ENCODE peak calls at places on chromosome 5, in four cellular contexts. R is K562, B is GM12878, S is GM12891. K is an unnamed sample.

GRCh38 chr5:4275232-4275631 is 679.6 kb downstream of the IRX1 start:
- DNase-seq in S (no peak), R (no peak), B (no peak), K (no peak)

GRCh38 chr5:143887901-143888648 is 76.1 kb downstream of the HMHB1 start:
- DNase-seq in R (no peak), S (no peak), B (no peak), K (no peak)

GRCh38 chr5:170623576-170624181 is 119.9 kb downstream of the KCNIP1 start:
- DNase-seq in S (no peak), R (peak; percentile 55), B (no peak), K (peak; percentile 5)

GRCh38 chr5:74382864-74383618 is 257.5 kb downstream of the ENC1 start:
- DNase-seq in S (no peak), R (no peak), B (no peak), K (no peak)

GRCh38 chr5:83321656-83322055 is 149.9 kb upstream of the VCAN start:
- DNase-seq in B (no peak), R (no peak), S (no peak), K (no peak)

GRCh38 chr5:93209476-93209875 is 371.5 kb downstream of the NR2F1-AS1 start:
- DNase-seq in S (no peak), B (no peak), R (no peak), K (no peak)

GRCh38 chr5:102139029-102139428 is 157.1 kb downstream of the SLCO4C1 start:
- DNase-seq in S (no peak), R (no peak), B (no peak), K (no peak)

GRCh38 chr5:154242442-154242841 is 51.9 kb downstream of the GALNT10 start:
- DNase-seq in B (no peak), R (no peak), S (no peak), K (no peak)

GRCh38 chr5:76114192-76114795 is 31.1 kb downstream of the SV2C start:
- DNase-seq in S (no peak), B (no peak), R (no peak), K (no peak)

GRCh38 chr5:172411423-172412111 is 42.8 kb downstream of the SH3PXD2B start:
- DNase-seq in R (no peak), S (no peak), B (no peak), K (no peak)

GRCh38 chr5:73363911-73364730 is 84.5 kb downstream of the FOXD1 start:
- DNase-seq in S (no peak), R (no peak), B (no peak), K (peak; percentile 22)

GRCh38 chr5:150057052-150057451 is 29.3 kb downstream of the CSF1R start:
- DNase-seq in B (no peak), S (no peak), R (no peak), K (no peak)

GRCh38 chr5:160463227-160463626 is 41.6 kb downstream of the PTTG1 start:
- DNase-seq in B (no peak), S (no peak), R (no peak), K (no peak)

GRCh38 chr5:41004931-41005330 is 66.2 kb downstream of the MROH2B start:
- DNase-seq in B (no peak), S (no peak), R (no peak), K (no peak)

GRCh38 chr5:961002-961710 is 47.4 kb upstream of the NKD2 start:
- DNase-seq in R (no peak), B (no peak), S (no peak), K (no peak)

GRCh38 chr5:62309107-62309506 is 3.1 kb downstream of the KIF2A start:
- DNase-seq in S (no peak), R (no peak), B (no peak), K (no peak)

GRCh38 chr5:176501333-176501732 is 35.9 kb downstream of the RNF44 start:
- DNase-seq in R (no peak), B (no peak), S (no peak), K (no peak)

GRCh38 chr5:64331597-64332277 is 166.1 kb downstream of the RNF180 start:
- DNase-seq in R (no peak), B (no peak), S (no peak), K (no peak)

GRCh38 chr5:178350361-178351220 is 118.0 kb upstream of the PHYKPL start:
- DNase-seq in S (no peak), B (no peak), R (no peak), K (peak; percentile 66)

GRCh38 chr5:36915653-36916052 is 39.1 kb downstream of the NIPBL start:
- DNase-seq in B (no peak), R (no peak), S (no peak), K (no peak)

GRCh38 chr5:148060309-148060708 is 3.5 kb upstream of the SPINK5 start:
- DNase-seq in S (no peak), R (no peak), B (no peak), K (no peak)

GRCh38 chr5:127568166-127568565 is 50.7 kb downstream of the PRRC1 start:
- DNase-seq in B (no peak), S (no peak), R (no peak), K (no peak)

GRCh38 chr5:132132138-132132537 is 58.5 kb downstream of the CSF2 start:
- DNase-seq in S (no peak), R (no peak), B (no peak), K (no peak)

GRCh38 chr5:133497608-133498348 is 114.6 kb downstream of the FSTL4 start:
- DNase-seq in R (no peak), B (no peak), S (no peak), K (no peak)

GRCh38 chr5:170232786-170233185 is at the start of gene C5orf58:
- DNase-seq in R (peak; percentile 48), B (no peak), S (no peak), K (no peak)

GRCh38 chr5:114055810-114056476 is 305.9 kb upstream of the KCNN2 start:
- DNase-seq in S (no peak), B (no peak), R (no peak), K (no peak)

GRCh38 chr5:14332746-14333145 is 189.6 kb downstream of the TRIO start:
- DNase-seq in B (no peak), R (no peak), S (no peak), K (no peak)

GRCh38 chr5:109857405-109858031 is 167.8 kb downstream of the MAN2A1 start:
- DNase-seq in S (no peak), B (no peak), R (no peak), K (no peak)

GRCh38 chr5:150140830-150141229 is 14.8 kb downstream of the PDGFRB start:
- DNase-seq in B (no peak), R (no peak), S (no peak), K (no peak)

GRCh38 chr5:343461-344401 is 22.2 kb downstream of the AHRR start:
- DNase-seq in B (no peak), S (peak; percentile 72), R (no peak), K (peak; percentile 64)

GRCh38 chr5:73764586-73764985 is 138.6 kb downstream of the ARHGEF28 start:
- DNase-seq in B (no peak), R (no peak), S (no peak), K (no peak)

GRCh38 chr5:168165977-168166376 is 125.5 kb upstream of the WWC1 start:
- DNase-seq in B (no peak), R (no peak), S (no peak), K (no peak)
- TF ChIP-seq SPI1 in B (no peak), R (no peak), S (no peak), K (no peak)

DNA sequence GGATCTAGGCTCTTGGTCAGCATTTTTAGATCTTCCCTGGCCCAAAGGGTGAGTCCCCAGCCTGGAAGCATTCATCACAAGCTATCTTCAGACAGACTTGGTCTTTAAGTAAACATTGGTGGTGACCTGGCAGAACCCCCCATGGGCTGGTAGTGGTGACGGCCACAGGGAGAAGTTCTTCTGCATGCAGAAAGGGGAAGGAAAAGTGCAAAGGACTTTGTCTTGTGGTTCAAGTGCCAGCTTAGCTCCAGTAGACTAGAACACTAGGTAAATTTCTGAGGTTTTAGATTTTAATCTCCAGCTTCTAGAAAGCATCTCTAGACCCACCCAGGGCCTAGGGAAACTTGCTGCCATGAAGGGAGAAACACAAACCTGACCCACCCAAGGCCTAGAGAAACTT is 584.0 kb downstream of the CHSY3 start:
- DNase-seq in B (no peak), R (no peak), S (no peak), K (no peak)
- TF ChIP-seq SPI1 in B (no peak), R (no peak), S (no peak), K (no peak)

DNA sequence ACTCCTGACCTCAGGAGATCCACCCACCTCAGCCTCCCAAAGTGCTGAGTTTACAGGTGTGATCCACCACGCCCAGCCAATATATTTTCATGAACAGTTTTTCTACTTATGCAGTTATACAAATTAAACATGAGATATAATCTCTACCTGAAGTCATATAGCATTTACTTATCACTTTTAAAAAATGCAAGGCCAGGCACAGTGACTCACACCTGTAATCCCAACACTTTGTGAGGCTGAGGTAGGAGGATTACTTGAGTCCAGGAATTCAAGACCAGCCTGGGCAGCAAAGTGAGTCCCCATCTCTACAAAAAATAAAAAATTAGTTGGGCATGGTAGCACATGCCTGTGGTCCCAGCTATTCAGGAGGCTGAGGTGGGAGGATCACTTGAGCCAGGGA is 164.7 kb upstream of the LHFPL2 start:
- DNase-seq in B (no peak), S (no peak), R (no peak), K (no peak)
- TF ChIP-seq SPI1 in B (no peak), S (no peak), R (no peak), K (no peak)

GRCh38 chr5:146426853-146427618 is 20.1 kb upstream of the TCERG1 start:
- DNase-seq in B (no peak), R (peak; percentile 46), S (no peak), K (no peak)
- TF ChIP-seq SPI1 in B (no peak), R (no peak), S (no peak), K (no peak)

DNA sequence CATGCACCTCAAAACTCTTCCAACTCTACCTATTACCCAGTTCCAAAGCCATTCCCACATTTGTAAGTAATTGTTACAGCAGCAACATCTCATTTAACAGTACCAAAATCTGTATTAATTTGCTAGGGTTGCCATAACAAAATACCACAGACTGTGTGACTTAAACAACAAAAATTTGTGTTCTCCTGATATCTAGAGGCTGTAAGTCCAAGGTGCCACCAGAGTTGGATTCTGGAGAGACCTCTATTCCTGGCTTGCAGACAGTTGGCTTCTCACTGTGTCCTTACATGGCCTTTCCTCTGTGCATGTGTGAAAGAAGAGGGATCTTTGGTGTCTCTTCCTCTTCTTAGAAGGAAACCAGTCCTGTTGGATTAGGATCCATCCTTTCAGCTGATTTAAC is 203.8 kb upstream of the PIK3R1 start:
- DNase-seq in S (no peak), B (no peak), R (no peak), K (no peak)
- TF ChIP-seq SPI1 in S (no peak), B (no peak), R (no peak), K (no peak)

DNA sequence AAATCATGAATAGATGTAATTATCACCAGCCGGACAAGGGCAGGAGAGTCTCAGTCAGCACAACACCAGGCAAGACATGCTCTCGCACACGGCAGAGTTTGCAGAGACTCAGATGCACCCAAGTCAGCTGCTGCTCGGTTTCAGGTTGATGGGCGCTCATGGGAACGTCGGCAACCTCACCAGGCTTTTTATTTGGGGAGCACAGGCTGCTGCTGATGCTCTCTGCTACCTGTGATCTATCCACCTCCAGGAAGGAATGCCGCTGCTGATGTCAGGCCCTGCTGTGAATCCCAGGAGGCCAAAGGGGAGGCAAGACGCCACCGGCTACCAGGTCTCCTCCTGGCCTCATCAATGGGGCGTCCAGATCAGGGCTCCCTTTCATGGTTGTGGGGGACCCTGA is 332.3 kb upstream of the IRX4 start:
- DNase-seq in R (no peak), B (no peak), S (no peak), K (no peak)
- TF ChIP-seq SPI1 in R (no peak), B (no peak), S (no peak), K (no peak)

K was measured in HL-60.